ENCODE peak calls at places on chromosomes 7 and 10, in eight cellular contexts. Z is upper lobe of left lung; B is small intestine; C is psoas muscle; R is CD4-positive, alpha-beta memory T cell; Y is thyroid gland; E is uterus; X is adrenal gland. L is an unnamed sample.

GRCh38 chr10:113666682-113667252 is 2.9 kb upstream of the NRAP start:
- DNase-seq in Z (no peak), B (no peak), C (no peak), R (no peak), Y (no peak), E (no peak), X (no peak), L (no peak)

GRCh38 chr7:108010377-108010776 is 7.4 kb upstream of the LAMB1 start:
- DNase-seq in Z (no peak), B (peak), C (no peak), R (no peak), Y (no peak), E (no peak), X (no peak), L (no peak)

GRCh38 chr10:96585726-96586418 is 940 bp downstream of the TM9SF3 start:
- DNase-seq in Z (no peak), B (peak), C (no peak), R (peak), Y (no peak), E (no peak), X (no peak), L (no peak)

GRCh38 chr7:2164156-2164555 is 68.6 kb downstream of the MAD1L1 start:
- DNase-seq in Z (no peak), B (no peak), C (no peak), R (no peak), Y (no peak), E (no peak), X (no peak), L (no peak)

GRCh38 chr10:34045571-34046190 is 711.2 kb upstream of the NRP1 start:
- DNase-seq in Z (no peak), B (no peak), C (no peak), R (no peak), Y (no peak), E (no peak), X (no peak), L (no peak)

GRCh38 chr7:8260871-8261707 is 878 bp downstream of the ICA1 start:
- DNase-seq in Z (peak), B (peak), C (peak), R (peak), Y (peak), E (peak), X (peak), L (no peak)

GRCh38 chr7:130288829-130289228 is 4.1 kb upstream of the CPA4 start:
- DNase-seq in Z (no peak), B (no peak), C (no peak), R (no peak), Y (no peak), E (no peak), X (no peak), L (no peak)

GRCh38 chr10:128578766-128579165 is 452.5 kb upstream of the MKI67 start:
- DNase-seq in Z (no peak), B (no peak), C (no peak), R (no peak), Y (no peak), E (no peak), X (no peak), L (no peak)

GRCh38 chr7:148916186-148916585 is 32.1 kb upstream of the EZH2 start:
- DNase-seq in Z (no peak), B (no peak), C (no peak), R (no peak), Y (no peak), E (no peak), X (no peak), L (peak)

GRCh38 chr10:110137142-110137545 is 70.3 kb upstream of the MXI1 start:
- DNase-seq in Z (no peak), B (peak), C (no peak), R (peak), Y (no peak), E (no peak), X (no peak), L (peak)

GRCh38 chr10:77392851-77393250 is 244.8 kb downstream of the KCNMA1 start:
- DNase-seq in Z (peak), B (no peak), C (no peak), R (no peak), Y (no peak), E (no peak), X (peak), L (peak)

GRCh38 chr10:102435529-102436233 is 3.3 kb upstream of the CUEDC2 start:
- DNase-seq in Z (peak), B (peak), C (no peak), R (peak), Y (no peak), E (no peak), X (no peak), L (no peak)

GRCh38 chr7:55066479-55066878 is 47.7 kb downstream of the EGFR start:
- DNase-seq in Z (no peak), B (peak), C (no peak), R (no peak), Y (no peak), E (no peak), X (no peak), L (no peak)

GRCh38 chr10:21524526-21525366 is 736 bp downstream of the SKIDA1 start:
- DNase-seq in Z (no peak), B (peak), C (no peak), R (no peak), Y (peak), E (no peak), X (no peak), L (no peak)

GRCh38 chr7:43869898-43870240 is 552 bp upstream of the MRPS24 start:
- DNase-seq in Z (peak), B (no peak), C (no peak), R (no peak), Y (peak), E (peak), X (peak), L (peak)

GRCh38 chr10:131843881-131844284 is 56.9 kb upstream of the PPP2R2D start:
- DNase-seq in Z (peak), B (no peak), C (peak), R (no peak), Y (no peak), E (no peak), X (peak), L (no peak)

GRCh38 chr7:46352335-46352954 is 431.4 kb upstream of the IGFBP3 start:
- DNase-seq in Z (no peak), B (peak), C (no peak), R (peak), Y (peak), E (peak), X (no peak), L (peak)

GRCh38 chr7:66099551-66100407 is 14.9 kb upstream of the CRCP start:
- DNase-seq in Z (peak), B (peak), C (peak), R (peak), Y (peak), E (peak), X (peak), L (peak)

GRCh38 chr10:43437141-43437860 is 390 bp downstream of the ZNF487 start:
- DNase-seq in Z (no peak), B (peak), C (no peak), R (no peak), Y (no peak), E (no peak), X (peak), L (no peak)

GRCh38 chr7:79298145-79298760 is 155.2 kb downstream of the MAGI2 start:
- DNase-seq in Z (no peak), B (peak), C (no peak), R (no peak), Y (peak), E (no peak), X (peak), L (peak)

GRCh38 chr7:84040365-84040764 is 154.2 kb downstream of the SEMA3A start:
- DNase-seq in Z (no peak), B (no peak), C (no peak), R (no peak), Y (no peak), E (no peak), X (no peak), L (no peak)

GRCh38 chr7:112452102-112452888 is 2.0 kb downstream of the IFRD1 start:
- DNase-seq in Z (peak), B (peak), C (peak), R (no peak), Y (peak), E (peak), X (peak), L (no peak)

GRCh38 chr10:16975188-16975587 is 154.4 kb downstream of the CUBN start:
- DNase-seq in Z (no peak), B (no peak), C (no peak), R (no peak), Y (peak), E (no peak), X (no peak), L (no peak)

GRCh38 chr10:3803295-3803883 is 18.4 kb upstream of the KLF6 start:
- DNase-seq in Z (peak), B (no peak), C (peak), R (no peak), Y (no peak), E (no peak), X (no peak), L (no peak)

GRCh38 chr7:16587785-16588184 is 57.8 kb downstream of the ANKMY2 start:
- DNase-seq in Z (peak), B (no peak), C (peak), R (no peak), Y (no peak), E (no peak), X (no peak), L (no peak)

GRCh38 chr10:110996256-110996655 is 76.9 kb downstream of the SHOC2 start:
- DNase-seq in Z (no peak), B (no peak), C (no peak), R (no peak), Y (no peak), E (no peak), X (no peak), L (no peak)

GRCh38 chr7:6530626-6531491 is 20.4 kb downstream of the GRID2IP start:
- DNase-seq in Z (no peak), B (peak), C (no peak), R (peak), Y (no peak), E (no peak), X (no peak), L (no peak)

GRCh38 chr10:43338117-43338516 is 33.3 kb upstream of the FXYD4 start:
- DNase-seq in Z (no peak), B (no peak), C (no peak), R (no peak), Y (no peak), E (no peak), X (no peak), L (no peak)

GRCh38 chr7:129160161-129160911 is 15.8 kb downstream of the TSPAN33 start:
- DNase-seq in Z (no peak), B (no peak), C (no peak), R (no peak), Y (peak), E (no peak), X (no peak), L (no peak)

GRCh38 chr10:120981601-120982381 is 130.6 kb downstream of the WDR11 start:
- DNase-seq in Z (peak), B (no peak), C (no peak), R (no peak), Y (no peak), E (no peak), X (no peak), L (no peak)

GRCh38 chr7:70698219-70698832 is 433.6 kb upstream of the GALNT17 start:
- DNase-seq in Z (no peak), B (peak), C (no peak), R (peak), Y (peak), E (no peak), X (peak), L (no peak)

GRCh38 chr7:19557726-19558470 is 150.9 kb downstream of the POLR1F start:
- DNase-seq in Z (no peak), B (no peak), C (no peak), R (no peak), Y (no peak), E (no peak), X (no peak), L (no peak)

GRCh38 chr7:55325371-55325792 is 39.8 kb upstream of the LANCL2 start:
- DNase-seq in Z (no peak), B (no peak), C (peak), R (no peak), Y (no peak), E (no peak), X (peak), L (peak)

GRCh38 chr10:80197972-80198591 is 7.3 kb downstream of the ANXA11 start:
- DNase-seq in Z (peak), B (no peak), C (peak), R (no peak), Y (no peak), E (no peak), X (no peak), L (no peak)

GRCh38 chr10:80201592-80202256 is 3.6 kb downstream of the ANXA11 start:
- DNase-seq in Z (peak), B (peak), C (peak), R (no peak), Y (no peak), E (no peak), X (no peak), L (no peak)

GRCh38 chr10:80200259-80200658 is 5.1 kb downstream of the ANXA11 start:
- DNase-seq in Z (no peak), B (no peak), C (no peak), R (no peak), Y (no peak), E (no peak), X (no peak), L (no peak)

GRCh38 chr10:80200687-80201086 is 4.7 kb downstream of the ANXA11 start:
- DNase-seq in Z (peak), B (no peak), C (no peak), R (no peak), Y (no peak), E (no peak), X (no peak), L (no peak)

GRCh38 chr10:80199828-80200227 is 5.5 kb downstream of the ANXA11 start:
- DNase-seq in Z (peak), B (peak), C (no peak), R (no peak), Y (peak), E (peak), X (peak), L (no peak)
- H3K27ac ChIP-seq in Z (peak), B (peak), C (peak), R (no peak), Y (peak), E (peak), X (peak), L (peak)

DNA sequence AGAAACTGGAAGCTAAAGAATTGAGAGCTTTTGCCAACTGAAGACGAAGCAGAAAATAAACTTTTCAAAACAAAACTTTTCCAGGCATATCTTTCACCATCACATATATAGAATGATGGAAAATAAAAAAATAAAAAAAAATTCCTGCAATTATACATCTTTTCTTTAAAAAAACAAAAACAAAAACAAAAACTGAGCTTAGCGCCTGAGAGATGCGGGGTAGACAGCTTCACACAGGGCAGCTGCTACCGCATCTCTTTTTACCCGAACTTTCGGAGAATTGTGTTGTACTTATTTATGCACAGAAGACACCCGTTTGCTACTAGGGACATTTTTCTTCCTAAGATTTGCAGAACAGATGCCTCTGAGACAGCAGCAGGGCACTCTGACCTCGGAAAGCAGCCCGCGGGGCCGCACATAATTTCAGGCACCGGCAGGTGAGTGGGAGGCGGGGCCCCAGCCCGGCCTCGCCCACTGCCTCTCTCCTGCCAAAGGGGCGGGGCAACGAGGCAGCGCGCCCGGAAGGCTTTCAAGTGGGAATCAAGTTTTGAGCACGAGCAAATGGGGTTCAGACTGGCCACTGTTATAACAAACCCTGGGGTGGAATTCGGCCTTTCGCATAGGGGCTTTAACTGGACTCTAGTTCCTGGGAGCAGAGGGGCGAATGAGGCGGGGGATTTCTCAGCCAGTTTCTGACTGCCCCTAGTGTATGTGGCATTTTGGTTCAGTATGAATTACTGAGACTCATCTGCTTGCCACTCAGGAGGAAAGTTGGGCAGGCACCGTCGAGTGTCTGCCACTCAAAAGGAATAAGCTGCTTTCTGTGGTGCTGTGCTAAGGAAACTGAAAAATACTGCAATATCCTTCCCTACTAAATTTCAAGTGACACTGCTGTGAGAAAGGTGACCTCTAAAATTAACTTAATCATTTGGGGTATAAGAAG is 18.5 kb upstream of the FAM133B start:
- DNase-seq in Z (peak), B (peak), C (no peak), R (no peak), Y (peak), E (peak), X (no peak), L (no peak)
- H3K4me3 ChIP-seq in Z (peak), B (no peak), C (no peak), R (no peak), Y (no peak), E (no peak), X (no peak), L (no peak)

GRCh38 chr7:116449950-116450349 is 49.6 kb upstream of the CAV2 start:
- DNase-seq in Z (no peak), B (no peak), C (no peak), R (no peak), Y (no peak), E (no peak), X (no peak), L (no peak)

GRCh38 chr7:116451958-116452729 is 47.4 kb upstream of the CAV2 start:
- DNase-seq in Z (no peak), B (no peak), C (no peak), R (no peak), Y (no peak), E (no peak), X (no peak), L (no peak)

GRCh38 chr7:116454377-116454776 is 45.2 kb upstream of the CAV2 start:
- DNase-seq in Z (no peak), B (no peak), C (no peak), R (no peak), Y (no peak), E (no peak), X (no peak), L (no peak)

GRCh38 chr7:116455009-116455408 is 44.5 kb upstream of the CAV2 start:
- DNase-seq in Z (no peak), B (no peak), C (no peak), R (no peak), Y (no peak), E (no peak), X (no peak), L (no peak)

GRCh38 chr7:116455499-116455898 is 44.0 kb upstream of the CAV2 start:
- DNase-seq in Z (no peak), B (no peak), C (no peak), R (no peak), Y (peak), E (no peak), X (no peak), L (no peak)
- H3K27ac ChIP-seq in Z (no peak), B (no peak), C (no peak), R (no peak), Y (peak), E (no peak), X (no peak), L (no peak)

GRCh38 chr7:151512353-151512752 is 7.3 kb downstream of the RHEB start:
- DNase-seq in Z (no peak), B (no peak), C (no peak), R (no peak), Y (no peak), E (no peak), X (no peak), L (no peak)
- H3K4me3 ChIP-seq in Z (no peak), B (no peak), C (no peak), R (no peak), Y (no peak), E (no peak), X (no peak), L (no peak)

GRCh38 chr10:62816179-62817119 is at the start of gene EGR2:
- DNase-seq in Z (peak), B (peak), C (peak), R (peak), Y (peak), E (peak), X (peak), L (peak)

GRCh38 chr10:62815373-62816111 is 624 bp downstream of the EGR2 start:
- DNase-seq in Z (no peak), B (no peak), C (no peak), R (peak), Y (peak), E (no peak), X (peak), L (no peak)

GRCh38 chr10:62817763-62818425 is 1.7 kb upstream of the EGR2 start:
- DNase-seq in Z (peak), B (peak), C (peak), R (peak), Y (peak), E (peak), X (peak), L (no peak)

GRCh38 chr10:62818426-62819011 is 2.4 kb upstream of the EGR2 start:
- DNase-seq in Z (no peak), B (no peak), C (peak), R (peak), Y (peak), E (no peak), X (peak), L (no peak)

DNA sequence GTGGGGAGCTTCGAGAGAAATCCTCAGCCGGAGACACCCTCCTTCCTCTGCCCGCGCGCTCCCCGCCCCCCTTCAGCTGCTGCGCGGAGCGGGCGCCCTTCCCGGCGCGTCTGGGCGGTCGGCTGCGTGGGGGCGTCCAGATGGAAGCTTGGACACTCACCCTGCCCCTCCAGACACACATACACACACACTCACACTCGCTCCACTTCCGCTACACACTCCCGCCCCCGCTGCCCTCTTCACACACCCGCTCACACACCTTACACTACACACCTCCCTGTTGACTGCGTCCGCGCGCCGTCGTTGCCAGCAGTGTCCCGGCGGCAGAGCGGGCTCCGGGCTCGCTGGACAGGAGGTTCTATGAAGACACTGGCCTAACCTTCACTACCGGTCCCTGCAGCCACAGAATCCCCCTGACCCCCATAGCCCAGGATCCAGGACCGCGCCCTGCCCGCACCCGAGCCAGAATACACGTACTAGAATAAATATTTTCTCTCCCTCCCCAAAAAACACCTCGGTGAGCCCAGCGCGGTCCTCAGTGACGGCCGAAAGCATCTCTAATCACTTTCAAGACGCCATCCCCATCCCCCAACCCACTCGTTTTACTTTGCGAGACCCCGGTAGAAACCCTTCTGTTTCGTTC is 1.1 kb upstream of the EGR2 start:
- DNase-seq in Z (peak), B (peak), C (peak), R (no peak), Y (peak), E (peak), X (peak), L (no peak)
- H3K27ac ChIP-seq in Z (peak), B (peak), C (peak), R (peak), Y (peak), E (peak), X (peak), L (no peak)

L was measured in AG04450.